ENCODE peak calls at places on chromosome 22, in nine cellular contexts. M is pancreas, T is MM.1S, F is Caco-2, P is breast epithelium, A is mammary epithelial cell, Z is left ventricle myocardium inferior, R is thoracic aorta, C is lung. D is an unnamed sample.

GRCh38 chr22:19110064-19110458 is 12.2 kb downstream of the DGCR2 start:
- DNase-seq in C (no peak), T (no peak), M (no peak), Z (no peak), P (no peak), A (no peak), R (no peak), F (no peak), D (no peak)

GRCh38 chr22:30785527-30785926 is 90.9 kb downstream of the OSBP2 start:
- DNase-seq in P (no peak), R (no peak), F (no peak), T (no peak), C (no peak), M (no peak), A (no peak), Z (no peak), D (no peak)

GRCh38 chr22:19620742-19621371 is 93.4 kb upstream of the SEPTIN5 start:
- DNase-seq in Z (no peak), M (no peak), T (no peak), F (no peak), R (no peak), A (no peak), C (peak; percentile 45), P (no peak), D (no peak)

GRCh38 chr22:43327039-43327438 is 16.1 kb downstream of the SCUBE1 start:
- DNase-seq in R (no peak), P (no peak), C (no peak), F (no peak), Z (no peak), A (no peak), M (no peak), T (no peak), D (no peak)

GRCh38 chr22:42856179-42856864 is 751 bp downstream of the ARFGAP3 start:
- DNase-seq in M (peak; percentile 80), A (no peak), R (no peak), F (peak; percentile 55), C (peak; percentile 61), P (no peak), Z (peak; percentile 62), T (peak; percentile 31), D (no peak)

GRCh38 chr22:43706151-43706550 is 106.0 kb downstream of the EFCAB6 start:
- DNase-seq in T (no peak), F (no peak), C (no peak), M (no peak), A (no peak), R (no peak), P (no peak), Z (no peak), D (no peak)

GRCh38 chr22:27980424-27981148 is 61.5 kb upstream of the PITPNB start:
- DNase-seq in P (no peak), R (no peak), Z (no peak), A (no peak), F (no peak), T (no peak), M (no peak), C (no peak), D (no peak)

GRCh38 chr22:20407829-20408228 is 13.9 kb downstream of the ZNF74 start:
- DNase-seq in C (no peak), Z (no peak), F (no peak), P (no peak), T (no peak), A (no peak), R (no peak), M (no peak), D (no peak)

GRCh38 chr22:27705391-27706080 is 96.0 kb downstream of the MN1 start:
- DNase-seq in Z (no peak), C (no peak), P (no peak), M (no peak), A (no peak), R (no peak), T (no peak), F (no peak), D (no peak)

GRCh38 chr22:41341990-41342389 is 39.8 kb upstream of the TEF start:
- DNase-seq in C (no peak), R (no peak), T (peak; percentile 29), A (no peak), Z (no peak), F (no peak), P (no peak), M (no peak), D (no peak)

GRCh38 chr22:26610072-26610958 is 7.5 kb downstream of the CRYBB1 start:
- DNase-seq in A (peak; percentile 59), Z (peak; percentile 24), M (no peak), C (no peak), R (no peak), F (no peak), P (no peak), T (peak; percentile 95), D (no peak)

GRCh38 chr22:22167791-22168189 is 76.8 kb upstream of the VPREB1 start:
- DNase-seq in F (no peak), M (no peak), P (no peak), C (no peak), T (peak; percentile 94), Z (no peak), R (no peak), A (no peak), D (no peak)

GRCh38 chr22:22168941-22169867 is 75.4 kb upstream of the VPREB1 start:
- DNase-seq in C (no peak), M (no peak), Z (no peak), F (no peak), P (no peak), A (no peak), T (no peak), R (no peak), D (no peak)

GRCh38 chr22:22169923-22170322 is 74.7 kb upstream of the VPREB1 start:
- DNase-seq in R (no peak), Z (no peak), P (no peak), F (no peak), M (no peak), C (no peak), A (no peak), T (no peak), D (no peak)

GRCh38 chr22:22168190-22168940 is 76.2 kb upstream of the VPREB1 start:
- DNase-seq in A (peak; percentile 42), M (no peak), R (no peak), Z (no peak), C (no peak), F (peak; percentile 67), P (no peak), T (peak; percentile 94), D (no peak)

GRCh38 chr22:22171357-22172218 is 73.0 kb upstream of the VPREB1 start:
- DNase-seq in Z (no peak), C (no peak), F (no peak), M (no peak), P (no peak), A (peak; percentile 10), T (peak; percentile 57), R (no peak), D (no peak)
- TF ChIP-seq CTCF in Z (peak; percentile 31), C (no peak), F (peak; percentile 66), M (no peak), P (no peak), A (peak; percentile 57), T (peak; percentile 66), R (no peak), D (no peak)

DNA sequence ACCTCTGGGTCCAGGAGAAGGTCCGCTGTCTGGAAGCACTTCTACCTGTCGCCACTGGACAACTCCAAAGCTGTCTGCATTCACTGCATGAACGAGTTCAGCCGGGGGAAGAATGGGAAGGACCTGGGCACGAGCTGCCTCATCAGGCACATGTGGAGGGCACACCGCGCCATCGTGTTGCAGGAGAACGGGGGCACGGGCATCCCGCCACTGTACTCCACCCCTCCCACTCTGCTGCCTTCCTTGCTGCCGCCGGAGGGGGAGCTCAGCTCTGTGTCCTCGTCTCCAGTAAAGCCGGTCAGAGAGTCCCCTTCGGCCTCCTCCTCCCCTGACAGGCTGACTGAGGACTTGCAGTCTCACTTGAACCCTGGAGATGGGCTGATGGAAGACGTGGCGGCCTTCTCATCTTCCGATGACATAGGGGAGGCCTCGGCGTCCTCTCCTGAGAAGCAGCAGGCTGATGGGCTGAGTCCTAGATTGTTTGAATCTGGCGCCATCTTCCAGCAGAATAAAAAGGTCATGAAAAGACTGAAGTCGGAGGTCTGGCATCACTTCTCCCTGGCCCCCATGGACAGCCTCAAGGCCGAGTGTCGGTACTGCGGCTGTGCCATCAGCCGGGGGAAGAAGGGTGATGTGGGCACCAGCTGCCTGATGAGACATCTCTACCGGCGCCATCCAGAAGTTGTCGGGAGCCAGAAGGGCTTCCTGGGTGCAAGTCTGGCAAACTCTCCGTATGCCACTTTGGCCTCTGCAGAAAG is 31.0 kb downstream of the ZBED4 start:
- DNase-seq in P (no peak), C (no peak), R (no peak), M (no peak), T (no peak), A (no peak), Z (no peak), F (no peak), D (no peak)
- H3K36me3 ChIP-seq in P (no peaks in the 10 kb centered on the region), C (peaks cover 30% of the 10 kb centered on the region), R (peaks cover 22% of the 10 kb centered on the region), M (no peaks in the 10 kb centered on the region), T (peaks cover 34% of the 10 kb centered on the region), A (peaks cover 10% of the 10 kb centered on the region), Z (peaks cover 47% of the 10 kb centered on the region), F (peaks cover 2% of the 10 kb centered on the region), D (peaks cover 4% of the 10 kb centered on the region)

GRCh38 chr22:46296257-46297150 is at the start of gene GTSE1:
- DNase-seq in Z (peak; percentile 98), F (peak; percentile 97), M (peak; percentile 98), A (peak; percentile 95), P (peak; percentile 97), C (peak; percentile 97), T (peak; percentile 99), R (peak; percentile 89), D (peak; percentile 92)
- TF ChIP-seq CTCF in Z (peak; percentile 43), F (peak; percentile 25), M (no peak), A (no peak), P (no peak), C (no peak), T (peak; percentile 20), R (no peak), D (peak; percentile 57)

GRCh38 chr22:24474221-24474620 is 20.9 kb upstream of the UPB1 start:
- DNase-seq in C (no peak), Z (no peak), A (peak; percentile 66), M (no peak), T (no peak), F (no peak), P (no peak), R (no peak), D (no peak)

GRCh38 chr22:24467340-24467739 is 27.8 kb upstream of the UPB1 start:
- DNase-seq in C (no peak), M (no peak), P (no peak), F (no peak), R (no peak), T (no peak), A (no peak), Z (no peak), D (no peak)

GRCh38 chr22:24474649-24475048 is 20.5 kb upstream of the UPB1 start:
- DNase-seq in T (no peak), F (no peak), R (no peak), P (no peak), C (no peak), M (no peak), A (no peak), Z (no peak), D (no peak)

GRCh38 chr22:24473278-24473677 is 21.9 kb upstream of the UPB1 start:
- DNase-seq in T (no peak), F (no peak), Z (no peak), R (no peak), M (no peak), C (no peak), A (no peak), P (no peak), D (no peak)

DNA sequence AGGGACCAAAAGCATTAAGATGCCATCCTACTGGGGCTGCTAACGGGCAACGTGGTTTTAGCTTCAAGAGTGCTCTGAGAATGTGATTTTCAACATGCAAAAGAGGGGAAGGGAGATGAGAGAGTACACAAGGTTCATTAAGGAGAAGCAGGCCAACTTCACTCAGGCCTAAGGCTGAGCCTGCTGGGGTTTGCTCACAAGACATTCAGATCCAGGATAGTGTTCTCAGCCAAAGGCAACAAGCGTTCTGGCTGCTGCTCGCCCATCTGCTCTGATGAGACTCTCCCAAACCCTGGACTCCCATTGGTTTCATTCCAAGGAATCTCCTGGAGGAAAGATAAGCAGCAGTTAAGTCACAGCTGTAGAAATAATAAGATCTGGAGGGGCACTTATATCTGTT is 23.6 kb upstream of the UPB1 start:
- DNase-seq in R (no peak), T (no peak), A (no peak), M (no peak), P (no peak), Z (peak; percentile 70), C (no peak), F (no peak), D (peak; percentile 59)
- H3K36me3 ChIP-seq in R (no peaks in the 10 kb centered on the region), T (no peaks in the 10 kb centered on the region), A (no peaks in the 10 kb centered on the region), M (no peaks in the 10 kb centered on the region), P (no peaks in the 10 kb centered on the region), Z (no peaks in the 10 kb centered on the region), C (no peaks in the 10 kb centered on the region), F (peaks cover 4% of the 10 kb centered on the region), D (no peaks in the 10 kb centered on the region)